ENCODE peak calls at places on chromosomes 5 and 9, in four cellular contexts. One of them, this sample, is unnamed. For H3K4me1, the result is how much of the 10 kb centered on the place peaks cover.

GRCh38 chr9:131613921-131614320 is 68.6 kb downstream of the PRRT1B start:
- DNase-seq in PC-9: no peak
- DNase-seq in adipocyte: no peak
- DNase-seq in right cardiac atrium: no peak
- DNase-seq in this sample: no peak

GRCh38 chr9:105191508-105192118 is 52.8 kb upstream of the SLC44A1 start:
- DNase-seq in PC-9: peak
- DNase-seq in adipocyte: no peak
- DNase-seq in right cardiac atrium: no peak
- DNase-seq in this sample: no peak

GRCh38 chr5:32018476-32019436 is 155.4 kb downstream of the GOLPH3 start:
- DNase-seq in PC-9: no peak
- DNase-seq in adipocyte: no peak
- DNase-seq in right cardiac atrium: no peak
- DNase-seq in this sample: no peak

GRCh38 chr9:80467632-80468031 is 895.9 kb downstream of the TLE4 start:
- DNase-seq in PC-9: no peak
- DNase-seq in adipocyte: no peak
- DNase-seq in right cardiac atrium: no peak
- DNase-seq in this sample: no peak

GRCh38 chr5:93360436-93361100 is 220.5 kb downstream of the NR2F1-AS1 start:
- DNase-seq in PC-9: no peak
- DNase-seq in adipocyte: no peak
- DNase-seq in right cardiac atrium: no peak
- DNase-seq in this sample: no peak

GRCh38 chr9:119078015-119078414 is 291.2 kb downstream of the BRINP1 start:
- DNase-seq in PC-9: no peak
- DNase-seq in adipocyte: no peak
- DNase-seq in right cardiac atrium: no peak
- DNase-seq in this sample: no peak

GRCh38 chr5:2901096-2901495 is 149.6 kb upstream of the IRX2 start:
- DNase-seq in PC-9: no peak
- DNase-seq in adipocyte: no peak
- DNase-seq in right cardiac atrium: no peak
- DNase-seq in this sample: no peak

GRCh38 chr9:131728961-131729360 is 10.9 kb downstream of the RAPGEF1 start:
- DNase-seq in PC-9: no peak
- DNase-seq in adipocyte: no peak
- DNase-seq in right cardiac atrium: no peak
- DNase-seq in this sample: no peak

GRCh38 chr5:132641241-132641723 is 16.7 kb upstream of the IL13 start:
- DNase-seq in PC-9: no peak
- DNase-seq in adipocyte: no peak
- DNase-seq in right cardiac atrium: no peak
- DNase-seq in this sample: no peak

GRCh38 chr5:134124289-134125194 is 10.1 kb downstream of the TCF7 start:
- DNase-seq in PC-9: no peak
- DNase-seq in adipocyte: no peak
- DNase-seq in right cardiac atrium: no peak
- DNase-seq in this sample: no peak

GRCh38 chr9:134174073-134174449 is 9.7 kb upstream of the RNU6ATAC start:
- DNase-seq in PC-9: no peak
- DNase-seq in adipocyte: no peak
- DNase-seq in right cardiac atrium: no peak
- DNase-seq in this sample: no peak

GRCh38 chr9:134964271-134964670 is 46.6 kb upstream of the FCN1 start:
- DNase-seq in PC-9: no peak
- DNase-seq in adipocyte: no peak
- DNase-seq in right cardiac atrium: no peak
- DNase-seq in this sample: no peak

GRCh38 chr5:113330533-113331200 is 104.1 kb downstream of the TSSK1B start:
- DNase-seq in PC-9: peak
- DNase-seq in adipocyte: peak
- DNase-seq in right cardiac atrium: peak
- DNase-seq in this sample: no peak

GRCh38 chr9:94560237-94560636 is 5.4 kb downstream of the PCAT7 start:
- DNase-seq in PC-9: no peak
- DNase-seq in adipocyte: no peak
- DNase-seq in right cardiac atrium: no peak
- DNase-seq in this sample: no peak

GRCh38 chr9:96009690-96010477 is 134.4 kb downstream of the ERCC6L2 start:
- DNase-seq in PC-9: no peak
- DNase-seq in adipocyte: no peak
- DNase-seq in right cardiac atrium: no peak
- DNase-seq in this sample: no peak

GRCh38 chr5:53170748-53171349 is 61.3 kb upstream of the MOCS2 start:
- DNase-seq in PC-9: no peak
- DNase-seq in adipocyte: peak
- DNase-seq in right cardiac atrium: no peak
- DNase-seq in this sample: peak

GRCh38 chr5:41213340-41213739 is at the start of gene C6:
- DNase-seq in PC-9: no peak
- DNase-seq in adipocyte: no peak
- DNase-seq in right cardiac atrium: no peak
- DNase-seq in this sample: no peak

GRCh38 chr5:110757118-110757729 is 18.4 kb downstream of the SLC25A46 start:
- DNase-seq in PC-9: peak
- DNase-seq in adipocyte: peak
- DNase-seq in right cardiac atrium: no peak
- DNase-seq in this sample: peak

DNA sequence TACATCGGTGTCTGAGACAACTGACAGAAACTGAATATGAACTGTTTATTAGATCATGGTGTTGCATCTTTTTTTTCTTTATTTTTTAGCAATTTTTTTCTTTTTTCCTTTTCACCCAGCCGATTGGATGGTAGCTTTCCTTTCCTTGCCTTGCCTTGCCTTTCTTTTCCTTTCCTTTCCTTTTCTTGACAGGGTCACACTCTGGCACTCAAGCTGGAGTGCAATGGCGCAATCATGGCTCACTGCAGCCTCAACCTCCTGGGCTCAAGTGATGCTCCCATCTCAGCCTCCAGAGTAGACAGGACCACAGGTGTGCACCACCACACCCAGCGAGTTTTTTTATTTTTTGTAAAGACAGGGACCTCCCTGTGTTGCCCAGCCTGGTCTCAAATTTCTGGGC is 2.8 kb downstream of the PDE6A start:
- DNase-seq in PC-9: no peak
- DNase-seq in adipocyte: no peak
- DNase-seq in right cardiac atrium: no peak
- DNase-seq in this sample: no peak
- H3K4me1 ChIP-seq in PC-9: under half
- H3K4me1 ChIP-seq in adipocyte: under half
- H3K4me1 ChIP-seq in right cardiac atrium: under half
- H3K4me1 ChIP-seq in this sample: half or more

DNA sequence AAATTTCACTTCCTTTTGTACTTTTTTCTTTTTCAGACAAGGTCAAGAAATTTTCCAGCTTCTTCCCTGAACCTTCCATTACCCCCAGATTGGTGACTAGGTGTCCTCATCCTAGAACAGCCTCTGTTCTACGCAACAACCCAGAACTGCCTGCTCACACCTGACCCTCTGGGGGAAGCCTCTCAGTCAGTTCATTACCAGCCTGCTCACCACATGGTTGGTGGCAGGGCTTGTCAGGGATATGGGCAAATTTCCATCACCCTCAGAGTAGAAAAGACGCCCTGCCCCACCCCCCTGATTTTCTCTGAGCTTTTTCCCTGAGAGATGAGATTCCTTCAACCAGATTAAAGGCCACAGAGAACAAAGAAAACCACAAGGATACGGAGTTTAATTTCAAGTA is 5.3 kb upstream of the CFAP95 start:
- DNase-seq in PC-9: no peak
- DNase-seq in adipocyte: no peak
- DNase-seq in right cardiac atrium: no peak
- DNase-seq in this sample: no peak
- H3K4me1 ChIP-seq in PC-9: under half
- H3K4me1 ChIP-seq in adipocyte: under half
- H3K4me1 ChIP-seq in right cardiac atrium: under half
- H3K4me1 ChIP-seq in this sample: under half

GRCh38 chr9:127862075-127863011 is 7.9 kb upstream of the ENG start:
- DNase-seq in PC-9: no peak
- DNase-seq in adipocyte: no peak
- DNase-seq in right cardiac atrium: peak
- DNase-seq in this sample: no peak
- H3K4me1 ChIP-seq in PC-9: under half
- H3K4me1 ChIP-seq in adipocyte: under half
- H3K4me1 ChIP-seq in right cardiac atrium: under half
- H3K4me1 ChIP-seq in this sample: under half

DNA sequence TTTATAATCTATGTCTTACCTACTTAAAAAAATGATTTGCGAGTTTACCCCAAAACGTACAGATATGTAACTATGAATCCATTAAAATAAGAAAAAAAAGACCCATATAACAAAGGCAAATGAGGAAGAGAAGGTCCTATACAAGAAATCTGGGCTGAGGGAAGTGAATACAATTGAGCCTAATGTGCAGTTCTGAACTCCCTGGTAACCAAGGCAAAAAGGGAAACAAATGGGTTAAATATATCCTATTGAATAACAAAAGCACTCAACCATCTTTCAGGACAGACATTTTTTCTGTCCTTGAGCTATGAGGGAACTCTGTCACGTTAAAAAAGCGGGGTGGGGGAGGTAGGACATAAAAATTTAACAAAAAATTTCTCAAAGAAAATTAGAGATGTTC is 78.6 kb downstream of the PTPN3 start:
- DNase-seq in PC-9: no peak
- DNase-seq in adipocyte: no peak
- DNase-seq in right cardiac atrium: no peak
- DNase-seq in this sample: no peak
- H3K4me1 ChIP-seq in PC-9: under half
- H3K4me1 ChIP-seq in adipocyte: under half
- H3K4me1 ChIP-seq in right cardiac atrium: under half
- H3K4me1 ChIP-seq in this sample: under half

DNA sequence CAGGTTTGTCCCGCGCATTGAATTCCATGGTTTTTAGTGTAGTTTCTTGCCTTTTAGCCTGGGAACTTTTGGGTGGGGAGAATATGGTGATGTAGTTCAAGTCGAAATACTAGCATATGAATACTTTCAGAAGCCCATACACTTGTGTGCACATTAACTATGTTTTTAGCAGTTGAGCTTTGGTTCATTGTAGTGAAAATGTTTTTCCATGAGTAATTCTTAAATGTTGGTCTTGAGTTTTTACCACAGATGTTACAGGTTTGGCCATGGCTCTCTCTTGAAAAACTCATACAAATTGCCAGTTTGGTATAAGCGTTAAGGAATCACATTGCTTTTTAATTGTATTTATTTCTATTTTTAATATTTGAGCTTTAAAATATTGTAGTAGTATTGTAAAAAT is 45.6 kb downstream of the TRIO start:
- DNase-seq in PC-9: no peak
- DNase-seq in adipocyte: no peak
- DNase-seq in right cardiac atrium: no peak
- DNase-seq in this sample: no peak
- H3K4me1 ChIP-seq in PC-9: half or more
- H3K4me1 ChIP-seq in adipocyte: half or more
- H3K4me1 ChIP-seq in right cardiac atrium: under half
- H3K4me1 ChIP-seq in this sample: half or more

DNA sequence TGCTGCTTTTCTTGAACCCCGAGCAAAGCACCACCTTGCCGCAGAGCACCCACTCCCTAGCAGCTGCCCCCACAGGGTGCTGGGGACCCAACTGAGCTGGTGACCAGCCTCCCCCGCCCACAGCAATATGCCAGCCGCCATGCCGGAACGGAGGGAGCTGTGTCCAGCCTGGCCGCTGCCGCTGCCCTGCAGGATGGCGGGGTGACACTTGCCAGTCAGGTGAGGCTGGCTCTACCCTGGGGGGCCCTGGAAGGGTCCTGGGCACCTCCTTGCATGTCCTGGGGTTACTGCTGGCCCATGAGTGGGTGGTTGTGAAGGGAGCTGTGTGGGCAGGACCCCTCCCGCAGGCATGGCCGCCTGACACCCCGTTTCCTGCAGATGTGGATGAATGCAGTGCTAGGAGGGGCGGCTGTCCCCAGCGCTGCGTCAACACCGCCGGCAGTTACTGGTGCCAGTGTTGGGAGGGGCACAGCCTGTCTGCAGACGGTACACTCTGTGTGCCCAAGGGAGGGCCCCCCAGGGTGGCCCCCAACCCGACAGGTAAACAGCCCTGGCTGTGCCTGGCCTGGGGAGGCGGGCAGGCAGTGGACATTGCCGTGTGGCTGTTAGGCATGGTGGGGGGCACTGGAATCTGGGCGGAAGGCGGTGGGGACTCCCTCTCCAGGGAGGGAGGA is 7.2 kb downstream of the EGFL7 start:
- DNase-seq in PC-9: no peak
- DNase-seq in adipocyte: no peak
- DNase-seq in right cardiac atrium: no peak
- DNase-seq in this sample: no peak
- H3K4me1 ChIP-seq in PC-9: under half
- H3K4me1 ChIP-seq in adipocyte: under half
- H3K4me1 ChIP-seq in right cardiac atrium: under half
- H3K4me1 ChIP-seq in this sample: half or more

DNA sequence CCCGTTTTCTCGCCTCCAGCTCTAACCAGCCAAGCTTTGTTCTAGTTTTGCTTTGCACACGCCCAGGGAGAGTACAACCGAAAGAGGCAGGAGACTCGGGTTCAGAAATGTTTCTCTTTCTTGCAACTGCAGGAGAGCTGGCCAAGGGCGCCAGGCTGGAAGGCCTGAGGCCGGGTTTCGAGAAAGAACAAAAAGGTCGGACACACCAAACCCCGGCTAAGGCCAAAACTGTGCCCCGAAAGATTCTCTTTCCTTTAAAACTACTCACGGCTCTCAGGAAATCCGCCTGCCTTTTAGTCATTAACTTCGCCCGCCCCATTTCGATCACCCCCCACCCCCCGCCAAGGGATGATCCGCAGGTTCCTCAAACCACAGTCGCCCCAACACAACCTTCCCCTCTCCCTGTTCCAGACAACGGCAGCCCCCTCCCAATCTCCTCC is 624 bp downstream of the FEM1C start:
- DNase-seq in PC-9: no peak
- DNase-seq in adipocyte: peak
- DNase-seq in right cardiac atrium: peak
- DNase-seq in this sample: no peak
- H3K4me1 ChIP-seq in PC-9: under half
- H3K4me1 ChIP-seq in adipocyte: under half
- H3K4me1 ChIP-seq in right cardiac atrium: under half
- H3K4me1 ChIP-seq in this sample: under half

This sample was measured in Panc1.